ENCODE peak calls at places on chromosomes 3 and 15, in eight cellular contexts. F is SK-N-SH; M is dermis blood vessel endothelial cell; K is stimulated activated CD4-positive, alpha-beta T cell treated with anti-CD3 and anti-CD28 coated beads, Interleukin-1b, Interleukin-23, amount 100 ng/mL, for 1 hour; G is mucosa of gallbladder; W is adrenal gland; N is effector CD4-positive, alpha-beta T cell; Q is GM13977. J is an unnamed sample.

GRCh38 chr15:100330221-100330620 is 11.6 kb downstream of the ADAMTS17 start:
- DNase-seq in M (no peak), Q (no peak), F (no peak), G (no peak), N (no peak), K (no peak), W (no peak), J (no peak)

GRCh38 chr15:65286069-65286703 is 497 bp downstream of the PARP16 start:
- DNase-seq in F (no peak), W (peak; percentile 67), Q (peak; percentile 50), K (no peak), G (peak; percentile 26), N (no peak), M (peak; percentile 50), J (no peak)

GRCh38 chr3:169764164-169764452 is 752 bp downstream of the TERC start:
- DNase-seq in K (no peak), W (no peak), M (peak; percentile 68), N (no peak), Q (peak; percentile 71), G (no peak), F (no peak), J (peak; percentile 40)

GRCh38 chr15:91110407-91110806 is 10.3 kb downstream of the SV2B start:
- DNase-seq in F (no peak), W (no peak), N (no peak), M (no peak), Q (no peak), G (no peak), K (no peak), J (peak; percentile 51)

GRCh38 chr3:123401836-123402530 is 46.9 kb downstream of the ADCY5 start:
- DNase-seq in K (no peak), F (no peak), N (no peak), M (no peak), W (no peak), Q (no peak), G (no peak), J (no peak)

GRCh38 chr15:45185069-45185779 is 2.5 kb downstream of the SHF start:
- DNase-seq in F (peak; percentile 36), M (no peak), G (no peak), N (no peak), K (no peak), W (no peak), Q (peak; percentile 15), J (no peak)

GRCh38 chr3:12395349-12396012 is 88.8 kb upstream of the TSEN2 start:
- DNase-seq in Q (peak; percentile 46), M (no peak), W (no peak), G (no peak), F (no peak), K (no peak), N (no peak), J (no peak)

GRCh38 chr3:175269394-175269793 is 410.3 kb downstream of the NAALADL2 start:
- DNase-seq in N (no peak), G (no peak), W (no peak), M (no peak), K (no peak), Q (no peak), F (no peak), J (no peak)

GRCh38 chr3:129559565-129560079 is 16.6 kb downstream of the H1-8 start:
- DNase-seq in F (no peak), G (no peak), K (no peak), M (no peak), W (no peak), N (no peak), Q (no peak), J (no peak)

GRCh38 chr15:31214864-31215489 is 111.7 kb upstream of the KLF13 start:
- DNase-seq in N (no peak), M (no peak), W (peak; percentile 70), K (no peak), G (peak; percentile 39), Q (no peak), F (no peak), J (peak; percentile 13)

GRCh38 chr3:71801986-71802385 is 17.0 kb upstream of the PROK2 start:
- DNase-seq in Q (no peak), W (no peak), G (no peak), N (no peak), M (no peak), F (no peak), K (no peak), J (no peak)

J was measured in cerebellar nuclear complex.